ENCODE peak calls at places on chromosome 14, in nine cellular contexts. Z, P, Q, I, L, J, H, D and C are unnamed samples.

GRCh38 chr14:89486505-89486904 is 69.5 kb upstream of the FOXN3 start:
- DNase-seq in Z (no peak), P (no peak), Q (no peak), I (no peak), L (no peak), J (no peak), H (no peak), D (no peak), C (no peak)

GRCh38 chr14:36773136-36773540 is 111.5 kb downstream of the PAX9 start:
- DNase-seq in Z (no peak), P (peak), Q (no peak), I (peak), L (no peak), J (no peak), H (no peak), D (no peak), C (no peak)

GRCh38 chr14:91745329-91745728 is 13.4 kb upstream of the CATSPERB start:
- DNase-seq in Z (no peak), P (no peak), Q (no peak), I (peak), L (no peak), J (no peak), H (no peak), D (no peak), C (no peak)

GRCh38 chr14:67411820-67412421 is at the start of gene PLEK2:
- DNase-seq in Z (peak), P (no peak), Q (peak), I (peak), L (peak), J (peak), H (peak), D (peak), C (no peak)

GRCh38 chr14:105481886-105482454 is 4.7 kb upstream of the CRIP1 start:
- DNase-seq in Z (peak), P (peak), Q (peak), I (peak), L (peak), J (peak), H (peak), D (peak), C (peak)

GRCh38 chr14:93893550-93894329 is 33.4 kb upstream of the FAM181A start:
- DNase-seq in Z (no peak), P (no peak), Q (no peak), I (no peak), L (no peak), J (no peak), H (no peak), D (no peak), C (no peak)

GRCh38 chr14:92382677-92383076 is 59.7 kb downstream of the SLC24A4 start:
- DNase-seq in Z (no peak), P (no peak), Q (no peak), I (peak), L (no peak), J (no peak), H (no peak), D (no peak), C (no peak)

GRCh38 chr14:71532349-71532748 is 399.9 kb upstream of the RGS6 start:
- DNase-seq in Z (no peak), P (no peak), Q (no peak), I (no peak), L (no peak), J (no peak), H (no peak), D (no peak), C (no peak)

GRCh38 chr14:101915871-101916815 is 48.2 kb upstream of the DYNC1H1 start:
- DNase-seq in Z (no peak), P (no peak), Q (no peak), I (no peak), L (no peak), J (no peak), H (no peak), D (no peak), C (no peak)

GRCh38 chr14:100466111-100466856 is 120.9 kb downstream of the BEGAIN start:
- DNase-seq in Z (no peak), P (no peak), Q (no peak), I (no peak), L (no peak), J (no peak), H (no peak), D (no peak), C (no peak)

GRCh38 chr14:61451491-61451890 is 130.1 kb downstream of the PRKCH start:
- DNase-seq in Z (no peak), P (no peak), Q (no peak), I (no peak), L (no peak), J (no peak), H (no peak), D (no peak), C (no peak)

GRCh38 chr14:50383618-50384225 is 13.0 kb downstream of the CDKL1 start:
- DNase-seq in Z (no peak), P (no peak), Q (no peak), I (no peak), L (no peak), J (no peak), H (no peak), D (no peak), C (no peak)

GRCh38 chr14:105838107-105838506 is 311.7 kb downstream of the TMEM121 start:
- DNase-seq in Z (no peak), P (no peak), Q (no peak), I (no peak), L (no peak), J (no peak), H (no peak), D (no peak), C (no peak)

GRCh38 chr14:75289840-75290388 is 11.3 kb downstream of the FOS start:
- DNase-seq in Z (no peak), P (no peak), Q (no peak), I (no peak), L (no peak), J (no peak), H (no peak), D (no peak), C (no peak)

DNA sequence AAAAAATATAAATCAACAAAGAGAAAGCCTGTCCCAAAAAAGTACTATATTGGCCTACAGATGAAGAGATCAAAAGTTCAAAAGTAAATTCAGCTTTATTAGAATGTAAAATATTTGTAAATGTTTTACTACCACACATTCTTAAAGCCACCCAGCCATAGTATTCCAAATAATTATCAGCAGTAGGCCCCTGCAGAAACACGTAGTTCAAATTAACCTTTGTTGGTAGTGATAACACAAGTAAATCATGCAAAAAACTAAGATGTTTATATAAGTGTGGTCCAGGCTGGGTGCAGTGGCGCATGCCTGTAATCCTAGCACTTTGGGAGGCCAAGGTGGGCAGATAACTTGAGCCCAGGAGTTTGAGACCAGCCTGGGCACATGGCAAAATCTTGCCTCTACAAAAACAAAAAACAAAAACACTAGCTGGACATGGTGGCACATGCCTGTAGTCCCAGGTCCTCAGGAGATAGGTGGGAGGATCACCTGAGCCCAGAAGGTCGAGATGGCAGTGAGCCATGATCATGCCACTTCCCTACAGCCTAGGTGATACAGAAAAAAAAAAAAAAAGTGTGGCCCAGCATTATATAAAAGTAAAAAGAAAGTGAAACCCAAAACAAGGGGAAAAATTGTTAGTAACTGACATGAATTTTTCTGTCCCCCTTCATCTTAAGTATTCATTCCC is 17.9 kb downstream of the SPTLC2 start:
- DNase-seq in Z (no peak), P (no peak), Q (no peak), I (no peak), L (no peak), J (no peak), H (no peak), D (no peak), C (no peak)
- H3K27ac ChIP-seq in Z (no peak), P (no peak), Q (peak), I (no peak), L (no peak), J (no peak), H (no peak), D (no peak), C (no peak)

GRCh38 chr14:95361373-95362179 is 41.9 kb upstream of the CLMN start:
- DNase-seq in Z (no peak), P (no peak), Q (peak), I (peak), L (peak), J (peak), H (no peak), D (peak), C (no peak)
- TF ChIP-seq CTCF in Z (no peak), P (peak), Q (peak), I (peak), L (peak), J (peak), H (peak), D (peak), C (peak)

DNA sequence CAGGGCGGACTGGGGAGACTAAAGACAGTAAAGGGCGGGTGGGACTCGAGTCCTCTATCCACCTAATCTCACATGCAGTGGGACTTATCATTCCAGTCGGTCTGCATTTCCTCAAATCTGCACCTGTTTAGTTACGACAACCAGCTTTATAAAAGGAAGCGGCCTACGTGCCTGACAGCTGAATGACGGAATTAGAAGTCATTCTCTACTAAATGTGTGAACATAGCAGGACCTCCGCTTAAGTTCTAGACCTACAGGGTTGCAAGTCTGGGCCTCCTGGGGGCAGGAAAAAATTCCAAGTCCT is 109.8 kb upstream of the EGLN3 start:
- DNase-seq in Z (no peak), P (no peak), Q (no peak), I (no peak), L (no peak), J (no peak), H (no peak), D (no peak), C (no peak)
- H3K27ac ChIP-seq in Z (no peak), P (no peak), Q (peak), I (no peak), L (peak), J (peak), H (no peak), D (peak), C (no peak)

DNA sequence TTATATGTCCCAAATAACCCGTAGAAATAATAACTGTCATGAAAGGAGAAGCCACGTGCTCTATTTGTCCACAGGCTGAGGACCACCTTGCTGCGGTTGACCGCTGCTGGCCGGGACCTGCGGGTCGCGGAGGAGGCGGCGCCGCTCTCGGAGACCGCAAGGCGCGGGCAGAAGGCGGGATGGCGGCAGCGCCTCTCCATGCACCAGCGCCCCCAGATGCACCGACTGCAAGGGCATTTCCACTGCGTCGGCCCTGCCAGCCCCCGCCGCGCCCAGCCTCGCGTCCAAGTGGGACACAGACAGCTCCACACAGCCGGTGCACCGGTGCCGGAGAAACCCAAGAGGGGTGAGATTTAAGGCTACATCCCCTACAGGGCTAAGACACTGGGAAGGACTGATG is 21.0 kb downstream of the RPGRIP1 start:
- DNase-seq in Z (no peak), P (no peak), Q (peak), I (no peak), L (peak), J (peak), H (peak), D (no peak), C (no peak)
- TF ChIP-seq CTCF in Z (no peak), P (peak), Q (no peak), I (peak), L (no peak), J (no peak), H (no peak), D (no peak), C (no peak)

GRCh38 chr14:103630364-103631108 is 1.5 kb downstream of the KLC1 start:
- DNase-seq in Z (no peak), P (no peak), Q (no peak), I (peak), L (no peak), J (no peak), H (no peak), D (no peak), C (no peak)

GRCh38 chr14:103627073-103628025 is 1.7 kb upstream of the KLC1 start:
- DNase-seq in Z (no peak), P (no peak), Q (no peak), I (peak), L (no peak), J (no peak), H (no peak), D (no peak), C (no peak)

GRCh38 chr14:103628684-103629502 is at the start of gene KLC1:
- DNase-seq in Z (peak), P (no peak), Q (peak), I (peak), L (peak), J (peak), H (peak), D (peak), C (peak)

GRCh38 chr14:103628221-103628683 is 759 bp upstream of the KLC1 start:
- DNase-seq in Z (peak), P (no peak), Q (peak), I (peak), L (peak), J (peak), H (peak), D (peak), C (peak)

DNA sequence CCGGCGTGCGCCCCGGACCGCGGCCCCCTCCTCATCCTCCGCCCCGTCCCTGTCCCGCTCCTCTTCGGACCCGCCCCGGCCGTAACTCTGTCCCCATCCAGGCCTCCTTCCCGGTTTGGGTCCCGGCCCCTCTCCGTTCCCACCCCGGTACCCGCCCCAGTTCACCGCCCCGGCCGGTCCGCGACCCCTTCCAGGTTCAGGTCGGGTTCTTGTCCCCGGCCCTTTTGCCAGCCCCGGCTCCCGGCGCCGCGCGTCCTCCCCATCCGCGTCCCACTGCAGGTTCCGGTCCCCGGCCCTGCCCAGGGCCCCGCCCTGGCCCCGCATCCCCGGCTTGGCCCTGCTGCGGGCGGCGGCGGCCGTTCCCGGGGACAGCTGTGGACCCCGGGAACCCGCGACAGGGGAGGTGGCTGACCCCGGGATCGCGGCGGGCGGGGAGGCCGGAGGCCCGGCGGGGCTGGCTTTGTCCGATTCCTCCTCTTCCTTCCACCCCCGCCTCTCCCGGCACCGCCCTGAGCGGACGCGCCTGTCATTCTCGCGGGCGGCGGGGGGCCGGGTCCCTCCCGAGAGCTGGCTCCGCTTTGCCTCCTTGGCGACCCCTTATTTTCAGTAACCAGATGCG is 601 bp downstream of the KLC1 start:
- DNase-seq in Z (peak), P (no peak), Q (peak), I (peak), L (peak), J (peak), H (peak), D (peak), C (no peak)
- H3K27ac ChIP-seq in Z (peak), P (peak), Q (peak), I (peak), L (peak), J (peak), H (peak), D (peak), C (peak)

DNA sequence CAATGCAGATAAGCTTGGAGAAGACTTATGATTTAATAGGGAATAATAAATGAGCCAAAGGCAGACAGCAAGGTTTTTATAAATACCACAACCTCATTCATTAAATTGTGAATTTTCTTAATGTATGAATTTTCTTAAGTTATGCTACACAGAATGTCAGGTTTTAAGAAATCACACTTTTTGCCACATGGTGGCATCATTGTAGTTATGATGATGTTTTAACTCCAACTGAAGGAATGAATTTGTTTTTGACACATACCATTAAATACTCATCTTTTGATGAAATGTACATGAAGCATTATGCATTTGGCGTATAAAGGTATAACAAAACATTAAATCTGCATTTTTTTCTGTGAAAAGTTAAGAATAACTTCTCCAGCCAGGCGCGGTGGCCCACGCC is 524.1 kb upstream of the FBXO33 start:
- DNase-seq in Z (no peak), P (no peak), Q (no peak), I (peak), L (no peak), J (no peak), H (no peak), D (no peak), C (no peak)
- TF ChIP-seq CTCF in Z (no peak), P (peak), Q (no peak), I (peak), L (no peak), J (no peak), H (no peak), D (no peak), C (no peak)